ENCODE peak calls at places on chromosomes 7 and 10, in seven cellular contexts. C, B, V, G, A, O and I are unnamed samples.
A peak's percentile ranks its signal among the peaks of the same experiment; 100 is the strongest.

GRCh38 chr10:93806882-93807281 is 49.1 kb downstream of the LGI1 start:
- DNase-seq in C (no peak), B (no peak), V (no peak), G (no peak), A (no peak), O (no peak), I (no peak)

GRCh38 chr10:75414527-75414926 is 13.0 kb upstream of the ZNF503 start:
- DNase-seq in C (no peak), B (no peak), V (no peak), G (no peak), A (no peak), O (no peak), I (no peak)

GRCh38 chr10:86303626-86304025 is 63.0 kb downstream of the GRID1 start:
- DNase-seq in C (no peak), B (peak; percentile 18), V (no peak), G (no peak), A (peak; percentile 37), O (no peak), I (no peak)

GRCh38 chr10:101331960-101332359 is 22.0 kb upstream of the BTRC start:
- DNase-seq in C (no peak), B (no peak), V (no peak), G (no peak), A (no peak), O (no peak), I (no peak)

GRCh38 chr7:116522247-116522646 is 2.6 kb upstream of the CAV1 start:
- DNase-seq in C (no peak), B (peak; percentile 58), V (no peak), G (no peak), A (peak; percentile 64), O (no peak), I (no peak)

GRCh38 chr7:8509601-8510000 is 76.2 kb downstream of the NXPH1 start:
- DNase-seq in C (no peak), B (no peak), V (no peak), G (no peak), A (no peak), O (no peak), I (no peak)

GRCh38 chr7:1950066-1950622 is 280.1 kb downstream of the ELFN1 start:
- DNase-seq in C (no peak), B (no peak), V (peak; percentile 5), G (no peak), A (no peak), O (no peak), I (no peak)

GRCh38 chr10:60089095-60089494 is 182.7 kb upstream of the CCDC6 start:
- DNase-seq in C (no peak), B (no peak), V (no peak), G (no peak), A (no peak), O (no peak), I (no peak)

GRCh38 chr10:25818751-25819150 is 115.3 kb upstream of the MYO3A start:
- DNase-seq in C (no peak), B (no peak), V (no peak), G (no peak), A (peak; percentile 82), O (no peak), I (no peak)

GRCh38 chr7:100166966-100167911 is 1.2 kb downstream of the GAL3ST4 start:
- DNase-seq in C (no peak), B (no peak), V (no peak), G (no peak), A (peak; percentile 61), O (no peak), I (no peak)

GRCh38 chr10:128211064-128211504 is 84.9 kb upstream of the MKI67 start:
- DNase-seq in C (no peak), B (no peak), V (no peak), G (no peak), A (peak; percentile 67), O (no peak), I (no peak)

GRCh38 chr10:11594589-11595394 is 16.7 kb downstream of the USP6NL start:
- DNase-seq in C (no peak), B (no peak), V (no peak), G (no peak), A (no peak), O (no peak), I (no peak)

GRCh38 chr7:40799-41750 is 151.3 kb upstream of the FAM20C start:
- DNase-seq in C (no peak), B (peak; percentile 25), V (no peak), G (no peak), A (peak; percentile 38), O (no peak), I (no peak)

GRCh38 chr10:62000037-62000603 is 98.6 kb downstream of the ARID5B start:
- DNase-seq in C (no peak), B (no peak), V (no peak), G (no peak), A (no peak), O (no peak), I (no peak)

GRCh38 chr10:72334832-72335393 is 19.8 kb downstream of the DNAJB12 start:
- DNase-seq in C (no peak), B (peak; percentile 87), V (peak; percentile 97), G (peak; percentile 94), A (peak; percentile 65), O (peak; percentile 78), I (peak; percentile 71)

GRCh38 chr7:27137603-27138410 is 5.7 kb downstream of the HOXA5 start:
- DNase-seq in C (no peak), B (no peak), V (no peak), G (no peak), A (no peak), O (no peak), I (no peak)

GRCh38 chr7:27141138-27141537 is 2.3 kb downstream of the HOXA5 start:
- DNase-seq in C (no peak), B (no peak), V (no peak), G (no peak), A (no peak), O (no peak), I (no peak)

GRCh38 chr7:27139335-27140107 is 4.0 kb downstream of the HOXA5 start:
- DNase-seq in C (no peak), B (peak; percentile 45), V (no peak), G (no peak), A (peak; percentile 73), O (no peak), I (no peak)

GRCh38 chr7:27140108-27140842 is 3.2 kb downstream of the HOXA5 start:
- DNase-seq in C (no peak), B (peak; percentile 28), V (no peak), G (no peak), A (no peak), O (no peak), I (no peak)

DNA sequence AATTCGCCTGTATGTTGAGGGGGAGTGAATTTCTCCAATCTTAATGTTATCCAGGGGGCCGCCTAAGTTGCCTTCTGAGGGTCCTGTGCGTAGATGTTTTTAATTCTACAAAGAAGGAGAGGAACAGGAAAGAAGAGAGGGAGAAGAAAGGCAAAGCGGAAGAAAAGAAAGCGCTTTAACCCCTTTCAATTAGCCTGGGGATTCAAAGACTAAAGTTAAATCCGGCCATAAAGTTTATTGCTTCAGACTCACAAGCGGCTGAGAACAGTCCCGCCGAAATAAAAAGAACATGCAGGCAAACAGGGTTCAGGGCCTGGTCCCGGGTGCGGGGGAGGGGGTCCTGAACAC is 4.5 kb downstream of the HOXA5 start:
- DNase-seq in C (no peak), B (no peak), V (no peak), G (no peak), A (no peak), O (no peak), I (no peak)
- H3K27me3 ChIP-seq in C (peaks cover 100% of the 10 kb centered on the region), B (no peaks in the 10 kb centered on the region), V (no peaks in the 10 kb centered on the region), G (peaks cover 9% of the 10 kb centered on the region), A (peaks cover 100% of the 10 kb centered on the region), O (peaks cover 100% of the 10 kb centered on the region), I (peaks cover 63% of the 10 kb centered on the region)

GRCh38 chr7:157560710-157561522 is 224.1 kb downstream of the DNAJB6 start:
- DNase-seq in C (no peak), B (no peak), V (no peak), G (no peak), A (no peak), O (no peak), I (no peak)

GRCh38 chr7:157560258-157560654 is 223.5 kb downstream of the DNAJB6 start:
- DNase-seq in C (no peak), B (no peak), V (no peak), G (no peak), A (no peak), O (no peak), I (no peak)

GRCh38 chr7:157558875-157559595 is 222.2 kb downstream of the DNAJB6 start:
- DNase-seq in C (no peak), B (no peak), V (no peak), G (no peak), A (no peak), O (no peak), I (no peak)

GRCh38 chr7:157558516-157558874 is 221.7 kb downstream of the DNAJB6 start:
- DNase-seq in C (no peak), B (no peak), V (no peak), G (no peak), A (no peak), O (no peak), I (no peak)

GRCh38 chr7:157559596-157560257 is 222.9 kb downstream of the DNAJB6 start:
- DNase-seq in C (no peak), B (no peak), V (no peak), G (no peak), A (no peak), O (no peak), I (no peak)
- H3K9me3 ChIP-seq in C (peaks cover 11% of the 10 kb centered on the region), B (peaks cover 3% of the 10 kb centered on the region), V (no peaks in the 10 kb centered on the region), G (no peaks in the 10 kb centered on the region), A (peaks cover 63% of the 10 kb centered on the region), O (no peaks in the 10 kb centered on the region), I (no peaks in the 10 kb centered on the region)

GRCh38 chr7:90569368-90569767 is 26.8 kb upstream of the CDK14 start:
- DNase-seq in C (no peak), B (no peak), V (no peak), G (no peak), A (no peak), O (no peak), I (no peak)
- H3K27ac ChIP-seq in C (no peak overlapping the region), B (no peak overlapping the region), V (no peak overlapping the region), G (no peak overlapping the region), A (no peak overlapping the region), O (no peak overlapping the region), I (no peak overlapping the region)

DNA sequence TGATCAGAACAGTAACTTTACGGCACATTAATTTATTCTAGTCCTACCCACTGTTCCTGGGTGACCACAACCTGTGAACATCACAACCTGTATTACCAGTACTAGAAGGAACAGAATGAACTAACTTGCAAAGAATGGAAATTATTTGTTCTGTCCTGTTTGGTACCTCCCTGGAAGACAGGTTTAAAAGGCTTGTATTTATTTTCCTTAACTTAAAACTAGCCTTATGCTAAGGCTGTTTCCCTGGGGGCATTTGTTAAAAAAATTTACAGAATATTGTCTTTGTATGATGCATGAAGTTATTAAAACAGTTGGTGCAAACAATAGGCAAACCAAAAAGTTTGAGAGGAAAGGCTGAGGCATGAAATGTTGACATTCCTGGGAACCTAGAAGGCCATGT is 132.7 kb downstream of the DNAJC1 start:
- DNase-seq in C (no peak), B (no peak), V (no peak), G (no peak), A (no peak), O (no peak), I (no peak)
- H3K27me3 ChIP-seq in C (no peaks in the 10 kb centered on the region), B (no peaks in the 10 kb centered on the region), V (no peaks in the 10 kb centered on the region), G (no peaks in the 10 kb centered on the region), A (no peaks in the 10 kb centered on the region), O (no peaks in the 10 kb centered on the region), I (no peaks in the 10 kb centered on the region)

GRCh38 chr10:76786673-76787072 is 850.9 kb downstream of the KCNMA1 start:
- DNase-seq in C (no peak), B (no peak), V (no peak), G (no peak), A (no peak), O (no peak), I (no peak)
- H3K9me3 ChIP-seq in C (no peaks in the 10 kb centered on the region), B (no peaks in the 10 kb centered on the region), V (peaks cover 7% of the 10 kb centered on the region), G (no peaks in the 10 kb centered on the region), A (peaks cover 12% of the 10 kb centered on the region), O (peaks cover 8% of the 10 kb centered on the region), I (no peaks in the 10 kb centered on the region)